ENCODE peak calls at places on chromosomes 7 and 10, in eight cellular contexts. O is mucosa of descending colon, W is WTC11, H is AG10803, L is thoracic aorta, M is fibroblast of mammary gland, Y is B cell, U is prostate gland. R is an unnamed sample.

GRCh38 chr10:76010703-76011102 is 579.3 kb downstream of the LRMDA start:
- DNase-seq in O (no peak), W (no peak), H (no peak), L (no peak), M (no peak), Y (no peak), U (no peak), R (no peak)

GRCh38 chr7:16942929-16943509 is 61.2 kb upstream of the AGR3 start:
- DNase-seq in O (no peak), W (no peak), H (no peak), L (no peak), M (no peak), Y (no peak), U (no peak), R (no peak)

GRCh38 chr10:75995041-75995430 is 563.6 kb downstream of the LRMDA start:
- DNase-seq in O (no peak), W (no peak), H (no peak), L (no peak), M (no peak), Y (no peak), U (no peak), R (no peak)

GRCh38 chr10:17453377-17454091 is 861 bp downstream of the ST8SIA6 start:
- DNase-seq in O (peak; percentile 69), W (peak; percentile 71), H (peak; percentile 11), L (no peak), M (no peak), Y (peak; percentile 47), U (peak; percentile 60), R (no peak)

GRCh38 chr10:61899045-61899444 is 2.5 kb upstream of the ARID5B start:
- DNase-seq in O (no peak), W (no peak), H (peak; percentile 32), L (no peak), M (peak; percentile 69), Y (no peak), U (no peak), R (no peak)

GRCh38 chr7:123958186-123958703 is 33.2 kb downstream of the SPAM1 start:
- DNase-seq in O (no peak), W (no peak), H (no peak), L (no peak), M (peak; percentile 5), Y (no peak), U (no peak), R (no peak)

GRCh38 chr7:36473454-36474282 is 84.0 kb downstream of the ANLN start:
- DNase-seq in O (peak; percentile 86), W (peak; percentile 79), H (no peak), L (no peak), M (peak; percentile 25), Y (no peak), U (no peak), R (no peak)

GRCh38 chr10:62924344-62924748 is 108.2 kb upstream of the EGR2 start:
- DNase-seq in O (no peak), W (peak; percentile 84), H (no peak), L (no peak), M (no peak), Y (no peak), U (no peak), R (no peak)

GRCh38 chr7:142303650-142304049 is 45.8 kb upstream of the PRSS58 start:
- DNase-seq in O (peak; percentile 8), W (no peak), H (no peak), L (no peak), M (peak; percentile 28), Y (no peak), U (no peak), R (no peak)

GRCh38 chr10:17029581-17030271 is 99.9 kb downstream of the CUBN start:
- DNase-seq in O (peak; percentile 64), W (no peak), H (peak; percentile 74), L (peak; percentile 53), M (peak; percentile 90), Y (no peak), U (no peak), R (peak; percentile 3)

GRCh38 chr10:47421057-47421952 is 37.2 kb upstream of the ZNF488 start:
- DNase-seq in O (no peak), W (no peak), H (peak; percentile 16), L (no peak), M (peak; percentile 57), Y (no peak), U (no peak), R (no peak)

GRCh38 chr10:3570855-3571266 is 214.1 kb downstream of the KLF6 start:
- DNase-seq in O (no peak), W (no peak), H (peak; percentile 14), L (peak; percentile 33), M (no peak), Y (no peak), U (no peak), R (no peak)

GRCh38 chr7:128357366-128357662 is 4.2 kb downstream of the PRRT4 start:
- DNase-seq in O (no peak), W (no peak), H (no peak), L (no peak), M (no peak), Y (no peak), U (no peak), R (no peak)

GRCh38 chr7:57375783-57376182 is 74.2 kb upstream of the ZNF716 start:
- DNase-seq in O (no peak), W (no peak), H (no peak), L (no peak), M (no peak), Y (no peak), U (no peak), R (no peak)

GRCh38 chr7:4631664-4632171 is 50.4 kb upstream of the FOXK1 start:
- DNase-seq in O (peak; percentile 77), W (peak; percentile 67), H (peak; percentile 91), L (peak; percentile 58), M (peak; percentile 97), Y (no peak), U (peak; percentile 84), R (no peak)
- TF ChIP-seq CTCF in O (peak; percentile 22), W (peak; percentile 17), H (peak; percentile 87), L (peak; percentile 53), M (peak; percentile 79), Y (no peak), U (no peak), R (peak; percentile 80)

GRCh38 chr7:51274955-51275354 is 41.7 kb downstream of the COBL start:
- DNase-seq in O (no peak), W (no peak), H (no peak), L (no peak), M (no peak), Y (no peak), U (no peak), R (no peak)
- TF ChIP-seq CTCF in O (no peak), W (no peak), H (no peak), L (no peak), M (no peak), Y (no peak), U (no peak), R (no peak)

GRCh38 chr7:150417239-150417638 is 33.2 kb upstream of the GIMAP8 start:
- DNase-seq in O (no peak), W (no peak), H (no peak), L (no peak), M (no peak), Y (no peak), U (no peak), R (no peak)

GRCh38 chr7:150421831-150422230 is 28.6 kb upstream of the GIMAP8 start:
- DNase-seq in O (no peak), W (peak; percentile 9), H (no peak), L (no peak), M (no peak), Y (no peak), U (no peak), R (no peak)

GRCh38 chr7:150417863-150418262 is 32.6 kb upstream of the GIMAP8 start:
- DNase-seq in O (peak; percentile 9), W (no peak), H (no peak), L (no peak), M (no peak), Y (no peak), U (no peak), R (no peak)

GRCh38 chr7:150420242-150420641 is 30.2 kb upstream of the GIMAP8 start:
- DNase-seq in O (no peak), W (no peak), H (no peak), L (no peak), M (no peak), Y (no peak), U (no peak), R (no peak)

GRCh38 chr7:150420987-150421674 is 29.3 kb upstream of the GIMAP8 start:
- DNase-seq in O (peak; percentile 95), W (peak; percentile 89), H (peak; percentile 66), L (peak; percentile 58), M (peak; percentile 69), Y (peak; percentile 88), U (peak; percentile 74), R (no peak)
- TF ChIP-seq CTCF in O (peak; percentile 69), W (peak; percentile 84), H (peak; percentile 89), L (peak; percentile 81), M (peak; percentile 83), Y (peak; percentile 97), U (peak; percentile 36), R (peak; percentile 87)

GRCh38 chr10:100735087-100735344 is 10.4 kb upstream of the PAX2 start:
- DNase-seq in O (no peak), W (no peak), H (no peak), L (no peak), M (no peak), Y (no peak), U (no peak), R (no peak)

GRCh38 chr10:100735345-100736143 is 9.8 kb upstream of the PAX2 start:
- DNase-seq in O (no peak), W (peak; percentile 50), H (no peak), L (no peak), M (no peak), Y (no peak), U (no peak), R (no peak)

GRCh38 chr10:100737359-100738054 is 7.9 kb upstream of the PAX2 start:
- DNase-seq in O (no peak), W (peak; percentile 79), H (no peak), L (no peak), M (no peak), Y (peak; percentile 60), U (no peak), R (no peak)

GRCh38 chr10:100736809-100737358 is 8.5 kb upstream of the PAX2 start:
- DNase-seq in O (no peak), W (no peak), H (no peak), L (no peak), M (no peak), Y (no peak), U (no peak), R (no peak)

DNA sequence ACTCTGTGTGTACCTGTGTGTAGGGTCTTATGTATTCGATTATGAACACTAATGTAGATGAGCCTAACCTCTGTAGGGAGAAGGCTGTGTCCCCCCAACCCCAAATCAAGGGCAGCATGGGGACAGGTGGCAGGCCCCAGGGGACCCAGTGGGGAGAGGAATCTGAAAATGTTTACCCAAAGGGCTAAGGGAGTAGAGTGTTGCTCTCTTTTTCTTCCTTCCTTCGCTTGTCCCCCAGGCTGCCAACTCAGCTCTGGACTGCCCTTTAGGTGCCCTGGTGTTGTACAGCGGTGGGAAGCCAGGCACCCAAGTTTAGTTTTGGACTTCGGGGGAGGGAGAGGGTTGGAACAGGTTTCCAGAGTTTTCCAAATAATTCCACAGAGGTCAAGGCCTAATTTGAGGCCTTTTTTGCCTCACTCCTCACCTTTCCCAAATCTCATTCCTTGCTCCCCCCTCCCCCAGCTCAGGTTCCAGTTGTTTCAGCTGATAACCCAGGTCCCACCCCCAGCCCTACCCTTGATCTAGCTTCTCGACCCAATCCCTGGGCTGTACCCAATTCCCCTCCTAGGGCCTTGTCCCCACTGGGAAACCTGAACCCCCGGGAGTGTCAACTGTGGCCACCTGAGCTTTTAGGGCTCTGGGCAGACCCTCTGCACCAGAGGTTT is 9.1 kb upstream of the PAX2 start:
- DNase-seq in O (no peak), W (no peak), H (no peak), L (no peak), M (no peak), Y (no peak), U (no peak), R (no peak)
- TF ChIP-seq CTCF in O (no peak), W (no peak), H (no peak), L (no peak), M (no peak), Y (no peak), U (no peak), R (no peak)

GRCh38 chr7:136294977-136295376 is 317.8 kb upstream of the MTPN start:
- DNase-seq in O (no peak), W (peak; percentile 12), H (no peak), L (no peak), M (no peak), Y (no peak), U (no peak), R (no peak)
- TF ChIP-seq CTCF in O (no peak), W (no peak), H (no peak), L (no peak), M (no peak), Y (no peak), U (no peak), R (no peak)